ENCODE peak calls at places on chromosomes 6 and 20, in eight cellular contexts. S, D, A, K, X, Q, L and B are unnamed samples.

GRCh38 chr20:6067765-6068318 is 14.0 kb upstream of the LRRN4 start:
- DNase-seq in X (no peak), Q (no peak), K (no peak), L (no peak), S (no peak), A (no peak), D (no peak), B (no peak)

GRCh38 chr6:41942045-41942851 is 640 bp upstream of the CCND3 start:
- DNase-seq in D (no peak), S (no peak), Q (peak; percentile 26), L (no peak), X (peak; percentile 79), K (no peak), A (no peak), B (no peak)

GRCh38 chr6:56984374-56984773 is 29.5 kb downstream of the BEND6 start:
- DNase-seq in Q (no peak), K (no peak), D (no peak), L (no peak), X (no peak), S (no peak), A (no peak), B (no peak)

GRCh38 chr20:11153819-11154218 is 480.0 kb upstream of the JAG1 start:
- DNase-seq in A (no peak), D (no peak), Q (no peak), S (no peak), K (no peak), X (no peak), L (no peak), B (no peak)

GRCh38 chr20:20038586-20038985 is 13.7 kb downstream of the CRNKL1 start:
- DNase-seq in D (no peak), S (no peak), K (no peak), X (no peak), A (no peak), L (no peak), Q (no peak), B (no peak)

GRCh38 chr6:56223995-56224394 is 23.4 kb downstream of the COL21A1 start:
- DNase-seq in L (no peak), S (no peak), K (no peak), D (no peak), A (peak; percentile 70), Q (no peak), X (no peak), B (no peak)

GRCh38 chr20:4227085-4227821 is 211.9 kb upstream of the RNF24 start:
- DNase-seq in D (no peak), Q (no peak), K (no peak), L (no peak), X (no peak), S (no peak), A (peak; percentile 82), B (no peak)

GRCh38 chr6:109241199-109241598 is 141.1 kb downstream of the CD164 start:
- DNase-seq in L (no peak), X (no peak), D (no peak), S (no peak), A (no peak), Q (no peak), K (no peak), B (no peak)

GRCh38 chr20:31927758-31928157 is 24.1 kb downstream of the PDRG1 start:
- DNase-seq in L (no peak), X (no peak), Q (no peak), K (no peak), D (no peak), S (no peak), A (no peak), B (no peak)

GRCh38 chr6:54335871-54336270 is 27.6 kb downstream of the TINAG start:
- DNase-seq in X (no peak), L (no peak), D (no peak), A (peak; percentile 95), S (no peak), Q (no peak), K (no peak), B (no peak)

GRCh38 chr6:139625998-139626975 is 251.8 kb upstream of the CITED2 start:
- DNase-seq in D (no peak), K (no peak), X (no peak), A (no peak), Q (no peak), L (no peak), S (no peak), B (no peak)

GRCh38 chr6:146315321-146316254 is 228.0 kb upstream of the RAB32 start:
- DNase-seq in S (no peak), K (no peak), A (no peak), X (no peak), D (no peak), Q (no peak), L (no peak), B (no peak)

GRCh38 chr20:4560667-4561066 is 161.0 kb upstream of the PRND start:
- DNase-seq in X (no peak), A (no peak), D (no peak), L (no peak), K (no peak), S (no peak), Q (no peak), B (no peak)

GRCh38 chr6:165841153-165841558 is 178.1 kb upstream of the PDE10A start:
- DNase-seq in L (no peak), A (no peak), K (no peak), Q (no peak), S (no peak), X (no peak), D (no peak), B (no peak)

GRCh38 chr20:23090147-23090546 is 4.0 kb upstream of the CD93 start:
- DNase-seq in L (no peak), D (no peak), S (no peak), A (no peak), K (no peak), X (no peak), Q (no peak), B (no peak)

GRCh38 chr20:48742233-48742632 is 85.6 kb downstream of the PREX1 start:
- DNase-seq in X (no peak), L (no peak), K (no peak), D (no peak), A (no peak), Q (no peak), S (no peak), B (no peak)

GRCh38 chr20:41125530-41126457 is 11.5 kb upstream of the PLCG1 start:
- DNase-seq in A (no peak), S (no peak), L (no peak), K (no peak), D (no peak), Q (no peak), X (no peak), B (no peak)

GRCh38 chr6:153698637-153699036 is 340.4 kb upstream of the OPRM1 start:
- DNase-seq in L (no peak), X (no peak), D (no peak), S (no peak), Q (no peak), K (no peak), A (peak; percentile 1), B (no peak)

GRCh38 chr20:658202-658601 is 5.2 kb upstream of the SRXN1 start:
- DNase-seq in A (no peak), L (no peak), K (no peak), S (no peak), X (no peak), Q (no peak), D (no peak), B (no peak)

GRCh38 chr6:56555438-56555872 is 87.2 kb downstream of the DST start:
- DNase-seq in X (no peak), L (no peak), S (no peak), A (no peak), Q (no peak), K (no peak), D (no peak), B (no peak)

GRCh38 chr6:154888426-154888825 is 106.7 kb upstream of the TIAM2 start:
- DNase-seq in D (no peak), Q (no peak), S (no peak), A (no peak), K (no peak), X (no peak), L (no peak), B (no peak)

GRCh38 chr20:33761698-33762250 is 30.0 kb downstream of the ZNF341 start:
- DNase-seq in A (no peak), Q (no peak), K (no peak), D (no peak), S (no peak), L (no peak), X (no peak), B (no peak)

GRCh38 chr6:10014561-10014960 is 400.3 kb downstream of the TFAP2A start:
- DNase-seq in X (no peak), Q (no peak), K (no peak), A (peak; percentile 16), L (no peak), D (no peak), S (no peak), B (no peak)

GRCh38 chr20:50513169-50514034 is 3.2 kb downstream of the PTPN1 start:
- DNase-seq in X (no peak), Q (no peak), S (no peak), K (no peak), A (peak; percentile 72), L (no peak), D (no peak), B (no peak)

GRCh38 chr6:18076231-18076630 is 46.2 kb downstream of the NHLRC1 start:
- DNase-seq in K (no peak), Q (no peak), X (no peak), S (no peak), D (no peak), A (no peak), L (no peak), B (no peak)

GRCh38 chr6:45872827-45873226 is 142.8 kb downstream of the CLIC5 start:
- DNase-seq in Q (no peak), D (no peak), X (no peak), L (no peak), K (no peak), S (no peak), A (no peak), B (no peak)

GRCh38 chr6:30743099-30744053 is 889 bp upstream of the FLOT1 start:
- DNase-seq in X (peak; percentile 74), K (no peak), S (peak; percentile 37), L (peak; percentile 41), A (peak; percentile 44), D (no peak), Q (peak; percentile 42), B (no peak)